ENCODE peak calls at places on chromosomes 11 and 22, in six cellular contexts. One of them, this sample, is unnamed.

GRCh38 chr22:36017661-36018091 is 10.9 kb downstream of the RBFOX2 start:
- DNase-seq in DMS153: peak; percentile 71
- DNase-seq in astrocyte of the hippocampus: no peak
- DNase-seq in iPS-NIHi11: no peak
- DNase-seq in fibroblast of lung: no peak
- DNase-seq in H9: no peak
- DNase-seq in this sample: peak; percentile 40

GRCh38 chr11:121636341-121637176 is 183.8 kb upstream of the SORL1-AS1 start:
- DNase-seq in DMS153: no peak
- DNase-seq in astrocyte of the hippocampus: no peak
- DNase-seq in iPS-NIHi11: no peak
- DNase-seq in fibroblast of lung: no peak
- DNase-seq in H9: no peak
- DNase-seq in this sample: no peak

GRCh38 chr22:40244586-40244985 is 66.9 kb downstream of the TNRC6B start:
- DNase-seq in DMS153: no peak
- DNase-seq in astrocyte of the hippocampus: no peak
- DNase-seq in iPS-NIHi11: no peak
- DNase-seq in fibroblast of lung: no peak
- DNase-seq in H9: no peak
- DNase-seq in this sample: no peak

GRCh38 chr11:128342511-128343133 is 244.7 kb downstream of the ETS1 start:
- DNase-seq in DMS153: peak; percentile 100
- DNase-seq in astrocyte of the hippocampus: no peak
- DNase-seq in iPS-NIHi11: no peak
- DNase-seq in fibroblast of lung: peak; percentile 81
- DNase-seq in H9: no peak
- DNase-seq in this sample: no peak

GRCh38 chr22:40385041-40385782 is 14.8 kb downstream of the SGSM3 start:
- DNase-seq in DMS153: no peak
- DNase-seq in astrocyte of the hippocampus: no peak
- DNase-seq in iPS-NIHi11: no peak
- DNase-seq in fibroblast of lung: no peak
- DNase-seq in H9: no peak
- DNase-seq in this sample: no peak

GRCh38 chr11:4433852-4434251 is 15.2 kb upstream of the OR52K2 start:
- DNase-seq in DMS153: no peak
- DNase-seq in astrocyte of the hippocampus: no peak
- DNase-seq in iPS-NIHi11: no peak
- DNase-seq in fibroblast of lung: no peak
- DNase-seq in H9: no peak
- DNase-seq in this sample: no peak

GRCh38 chr11:104968856-104969776 is 742 bp upstream of the CASP4 start:
- DNase-seq in DMS153: peak; percentile 46
- DNase-seq in astrocyte of the hippocampus: no peak
- DNase-seq in iPS-NIHi11: peak; percentile 48
- DNase-seq in fibroblast of lung: peak; percentile 4
- DNase-seq in H9: peak; percentile 67
- DNase-seq in this sample: peak; percentile 29

GRCh38 chr22:41557401-41558240 is 3.2 kb upstream of the CSDC2 start:
- DNase-seq in DMS153: peak; percentile 7
- DNase-seq in astrocyte of the hippocampus: peak; percentile 88
- DNase-seq in iPS-NIHi11: peak; percentile 66
- DNase-seq in fibroblast of lung: peak; percentile 92
- DNase-seq in H9: peak; percentile 58
- DNase-seq in this sample: no peak

GRCh38 chr11:60972182-60973030 is 926 bp downstream of the CD6 start:
- DNase-seq in DMS153: no peak
- DNase-seq in astrocyte of the hippocampus: no peak
- DNase-seq in iPS-NIHi11: no peak
- DNase-seq in fibroblast of lung: no peak
- DNase-seq in H9: no peak
- DNase-seq in this sample: no peak

GRCh38 chr11:14012836-14013235 is 50.3 kb downstream of the SPON1 start:
- DNase-seq in DMS153: no peak
- DNase-seq in astrocyte of the hippocampus: no peak
- DNase-seq in iPS-NIHi11: no peak
- DNase-seq in fibroblast of lung: peak; percentile 53
- DNase-seq in H9: no peak
- DNase-seq in this sample: no peak